ENCODE peak calls at places on chromosome 20, in seven cellular contexts. X, B, M, A, J, Y and N are unnamed samples.

GRCh38 chr20:25336561-25337422 is 53.8 kb downstream of the ABHD12 start:
- DNase-seq in Y (peak), J (no peak), M (no peak), A (no peak), X (no peak), B (no peak), N (no peak)

GRCh38 chr20:53990768-53991472 is 79.5 kb downstream of the BCAS1 start:
- DNase-seq in J (no peak), X (no peak), M (no peak), A (no peak), B (no peak), Y (no peak), N (no peak)

GRCh38 chr20:25294459-25295385 is 46.8 kb downstream of the PYGB start:
- DNase-seq in A (peak), X (no peak), B (no peak), Y (peak), M (no peak), J (peak), N (peak)

GRCh38 chr20:57905448-57905847 is 195.6 kb upstream of the PMEPA1 start:
- DNase-seq in X (no peak), B (no peak), Y (no peak), A (no peak), M (no peak), J (no peak), N (no peak)

GRCh38 chr20:51400051-51400926 is 142.2 kb downstream of the NFATC2 start:
- DNase-seq in A (no peak), Y (no peak), X (no peak), J (no peak), M (no peak), B (no peak), N (no peak)

GRCh38 chr20:31853481-31853880 is 8.1 kb upstream of the FOXS1 start:
- DNase-seq in B (no peak), X (no peak), Y (no peak), J (no peak), M (peak), A (no peak), N (no peak)

GRCh38 chr20:32190608-32191415 is 16.7 kb downstream of the PLAGL2 start:
- DNase-seq in M (peak), B (no peak), A (no peak), Y (peak), X (no peak), J (no peak), N (no peak)

GRCh38 chr20:36271639-36272546 is 34.2 kb upstream of the DLGAP4 start:
- DNase-seq in B (no peak), J (no peak), A (no peak), X (no peak), M (no peak), Y (no peak), N (no peak)

GRCh38 chr20:62227977-62228958 is 8.2 kb upstream of the HRH3 start:
- DNase-seq in J (no peak), X (no peak), A (peak), B (no peak), Y (no peak), M (no peak), N (no peak)

GRCh38 chr20:10313215-10313614 is 94.6 kb downstream of the SNAP25 start:
- DNase-seq in A (no peak), X (no peak), J (no peak), B (no peak), M (peak), Y (peak), N (no peak)

GRCh38 chr20:4813076-4813838 is 91.5 kb downstream of the PRND start:
- DNase-seq in B (no peak), X (no peak), J (no peak), A (no peak), Y (no peak), M (peak), N (peak)

GRCh38 chr20:38331814-38332213 is 14.5 kb upstream of the LBP start:
- DNase-seq in A (no peak), X (no peak), B (no peak), J (no peak), M (no peak), Y (no peak), N (no peak)

GRCh38 chr20:58709013-58709702 is 16.6 kb downstream of the NPEPL1 start:
- DNase-seq in J (no peak), A (peak), B (no peak), Y (no peak), M (no peak), X (no peak), N (no peak)

GRCh38 chr20:23013429-23013828 is 21.7 kb upstream of the SSTR4 start:
- DNase-seq in A (no peak), B (no peak), Y (no peak), J (no peak), M (no peak), X (no peak), N (no peak)

GRCh38 chr20:36152266-36152665 is 2.3 kb upstream of the EPB41L1 start:
- DNase-seq in Y (no peak), J (no peak), A (no peak), X (no peak), M (no peak), B (no peak), N (no peak)

GRCh38 chr20:14800743-14801425 is 463.5 kb upstream of the FLRT3 start:
- DNase-seq in B (no peak), Y (no peak), J (no peak), M (no peak), X (no peak), A (no peak), N (no peak)

DNA sequence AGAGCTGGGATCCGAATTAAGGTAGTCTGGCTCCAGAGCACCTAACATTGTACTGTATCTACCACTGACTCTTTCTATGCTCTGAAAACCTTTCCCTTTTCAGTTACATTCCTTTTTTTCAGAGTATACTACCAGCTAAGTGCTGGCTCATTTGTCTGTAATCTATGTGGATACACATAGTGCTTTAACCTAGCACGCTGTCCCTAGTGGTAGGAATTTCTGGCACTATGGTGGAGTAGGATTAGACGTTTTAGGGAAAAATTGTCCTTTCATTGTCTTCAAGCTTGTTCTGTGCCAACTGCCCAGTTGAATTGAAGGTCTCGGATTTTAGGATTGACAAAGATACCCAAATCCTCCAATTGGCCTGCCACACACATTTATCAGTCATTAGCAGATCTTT is 259.1 kb upstream of the FERMT1 start:
- DNase-seq in J (no peak), M (no peak), X (no peak), Y (peak), A (no peak), B (no peak), N (no peak)
- TF ChIP-seq CTCF in J (no peak), M (no peak), X (peak), Y (no peak), A (no peak), B (no peak), N (no peak)

GRCh38 chr20:30499123-30499522 is 758.3 kb upstream of the DEFB115 start:
- DNase-seq in A (no peak), Y (no peak), B (no peak), X (no peak), M (no peak), J (no peak), N (no peak)
- H3K4me3 ChIP-seq in A (no peak), Y (no peak), B (no peak), X (no peak), M (no peak), J (no peak), N (no peak)

GRCh38 chr20:46900826-46901225 is 6.2 kb downstream of the EYA2 start:
- DNase-seq in B (no peak), M (no peak), A (no peak), Y (no peak), J (no peak), X (no peak), N (no peak)

GRCh38 chr20:46898433-46898832 is 3.8 kb downstream of the EYA2 start:
- DNase-seq in J (no peak), X (no peak), M (no peak), A (no peak), Y (no peak), B (no peak), N (no peak)

GRCh38 chr20:46900068-46900467 is 5.4 kb downstream of the EYA2 start:
- DNase-seq in J (no peak), Y (no peak), A (no peak), M (no peak), B (no peak), X (no peak), N (no peak)

GRCh38 chr20:46901638-46902037 is 7.0 kb downstream of the EYA2 start:
- DNase-seq in J (no peak), A (no peak), B (no peak), X (no peak), M (no peak), Y (no peak), N (no peak)

GRCh38 chr20:46899619-46900018 is 5.0 kb downstream of the EYA2 start:
- DNase-seq in X (no peak), M (no peak), A (no peak), B (no peak), J (no peak), Y (no peak), N (no peak)
- TF ChIP-seq CTCF in X (no peak), M (no peak), A (no peak), B (no peak), J (no peak), Y (no peak), N (no peak)

GRCh38 chr20:709864-710761 is 34.5 kb upstream of the SCRT2 start:
- DNase-seq in B (no peak), A (no peak), X (no peak), Y (no peak), J (no peak), M (peak), N (no peak)
- H3K4me3 ChIP-seq in B (no peak), A (no peak), X (peak), Y (no peak), J (peak), M (no peak), N (no peak)